ENCODE peak calls at places on chromosomes 7 and 10, in seven cellular contexts. One of them, this sample, is unnamed.

GRCh38 chr10:77673086-77673485 is 35.5 kb upstream of the KCNMA1 start:
- DNase-seq in dermis blood vessel endothelial cell: no peak
- DNase-seq in lower leg skin: no peak
- DNase-seq in endodermal cell: no peak
- DNase-seq in smooth muscle cell of the brain vasculature: no peak
- DNase-seq in GM12865: no peak
- DNase-seq in right cardiac atrium: no peak
- DNase-seq in this sample: no peak

GRCh38 chr7:40047661-40048060 is 86.8 kb downstream of the MPLKIP start:
- DNase-seq in dermis blood vessel endothelial cell: peak
- DNase-seq in lower leg skin: no peak
- DNase-seq in endodermal cell: no peak
- DNase-seq in smooth muscle cell of the brain vasculature: no peak
- DNase-seq in GM12865: peak
- DNase-seq in right cardiac atrium: no peak
- DNase-seq in this sample: no peak

GRCh38 chr10:94183666-94184264 is 179.0 kb downstream of the NOC3L start:
- DNase-seq in dermis blood vessel endothelial cell: no peak
- DNase-seq in lower leg skin: no peak
- DNase-seq in endodermal cell: no peak
- DNase-seq in smooth muscle cell of the brain vasculature: peak
- DNase-seq in GM12865: peak
- DNase-seq in right cardiac atrium: no peak
- DNase-seq in this sample: no peak

GRCh38 chr10:62819521-62819920 is 3.4 kb upstream of the EGR2 start:
- DNase-seq in dermis blood vessel endothelial cell: no peak
- DNase-seq in lower leg skin: no peak
- DNase-seq in endodermal cell: no peak
- DNase-seq in smooth muscle cell of the brain vasculature: no peak
- DNase-seq in GM12865: no peak
- DNase-seq in right cardiac atrium: no peak
- DNase-seq in this sample: no peak

GRCh38 chr7:24917510-24918239 is 62.3 kb downstream of the OSBPL3 start:
- DNase-seq in dermis blood vessel endothelial cell: no peak
- DNase-seq in lower leg skin: no peak
- DNase-seq in endodermal cell: no peak
- DNase-seq in smooth muscle cell of the brain vasculature: no peak
- DNase-seq in GM12865: peak
- DNase-seq in right cardiac atrium: no peak
- DNase-seq in this sample: no peak

GRCh38 chr7:141551773-141552162 is 558 bp downstream of the AGK start:
- DNase-seq in dermis blood vessel endothelial cell: no peak
- DNase-seq in lower leg skin: no peak
- DNase-seq in endodermal cell: no peak
- DNase-seq in smooth muscle cell of the brain vasculature: no peak
- DNase-seq in GM12865: peak
- DNase-seq in right cardiac atrium: no peak
- DNase-seq in this sample: no peak

GRCh38 chr10:109250144-109250543 is 673.2 kb downstream of the XPNPEP1 start:
- DNase-seq in dermis blood vessel endothelial cell: no peak
- DNase-seq in lower leg skin: no peak
- DNase-seq in endodermal cell: no peak
- DNase-seq in smooth muscle cell of the brain vasculature: no peak
- DNase-seq in GM12865: no peak
- DNase-seq in right cardiac atrium: no peak
- DNase-seq in this sample: no peak

GRCh38 chr10:124523301-124523871 is 61.8 kb downstream of the LHPP start:
- DNase-seq in dermis blood vessel endothelial cell: peak
- DNase-seq in lower leg skin: no peak
- DNase-seq in endodermal cell: peak
- DNase-seq in smooth muscle cell of the brain vasculature: no peak
- DNase-seq in GM12865: no peak
- DNase-seq in right cardiac atrium: peak
- DNase-seq in this sample: no peak

GRCh38 chr7:116988363-116988989 is 35.2 kb downstream of the ST7 start:
- DNase-seq in dermis blood vessel endothelial cell: peak
- DNase-seq in lower leg skin: no peak
- DNase-seq in endodermal cell: no peak
- DNase-seq in smooth muscle cell of the brain vasculature: no peak
- DNase-seq in GM12865: no peak
- DNase-seq in right cardiac atrium: no peak
- DNase-seq in this sample: no peak

GRCh38 chr10:71812016-71812912 is 38.8 kb downstream of the PSAP start:
- DNase-seq in dermis blood vessel endothelial cell: peak
- DNase-seq in lower leg skin: peak
- DNase-seq in endodermal cell: peak
- DNase-seq in smooth muscle cell of the brain vasculature: no peak
- DNase-seq in GM12865: peak
- DNase-seq in right cardiac atrium: peak
- DNase-seq in this sample: peak

GRCh38 chr7:134364619-134365037 is 47.9 kb upstream of the SLC35B4 start:
- DNase-seq in dermis blood vessel endothelial cell: peak
- DNase-seq in lower leg skin: no peak
- DNase-seq in endodermal cell: no peak
- DNase-seq in smooth muscle cell of the brain vasculature: no peak
- DNase-seq in GM12865: no peak
- DNase-seq in right cardiac atrium: no peak
- DNase-seq in this sample: no peak

GRCh38 chr7:42053834-42054233 is 183.2 kb downstream of the GLI3 start:
- DNase-seq in dermis blood vessel endothelial cell: peak
- DNase-seq in lower leg skin: no peak
- DNase-seq in endodermal cell: no peak
- DNase-seq in smooth muscle cell of the brain vasculature: no peak
- DNase-seq in GM12865: no peak
- DNase-seq in right cardiac atrium: no peak
- DNase-seq in this sample: no peak

GRCh38 chr7:137287651-137288258 is 55.8 kb downstream of the PTN start:
- DNase-seq in dermis blood vessel endothelial cell: no peak
- DNase-seq in lower leg skin: no peak
- DNase-seq in endodermal cell: no peak
- DNase-seq in smooth muscle cell of the brain vasculature: no peak
- DNase-seq in GM12865: no peak
- DNase-seq in right cardiac atrium: no peak
- DNase-seq in this sample: no peak

GRCh38 chr7:131106681-131107342 is 220.9 kb upstream of the MKLN1 start:
- DNase-seq in dermis blood vessel endothelial cell: no peak
- DNase-seq in lower leg skin: peak
- DNase-seq in endodermal cell: peak
- DNase-seq in smooth muscle cell of the brain vasculature: no peak
- DNase-seq in GM12865: peak
- DNase-seq in right cardiac atrium: peak
- DNase-seq in this sample: peak

GRCh38 chr10:61901829-61902447 is 439 bp downstream of the ARID5B start:
- DNase-seq in dermis blood vessel endothelial cell: peak
- DNase-seq in lower leg skin: no peak
- DNase-seq in endodermal cell: peak
- DNase-seq in smooth muscle cell of the brain vasculature: no peak
- DNase-seq in GM12865: peak
- DNase-seq in right cardiac atrium: no peak
- DNase-seq in this sample: no peak

GRCh38 chr10:6958254-6958653 is 378.2 kb upstream of the PRKCQ start:
- DNase-seq in dermis blood vessel endothelial cell: no peak
- DNase-seq in lower leg skin: no peak
- DNase-seq in endodermal cell: no peak
- DNase-seq in smooth muscle cell of the brain vasculature: no peak
- DNase-seq in GM12865: no peak
- DNase-seq in right cardiac atrium: no peak
- DNase-seq in this sample: no peak

GRCh38 chr10:84140036-84140379 is 699 bp downstream of the GHITM start:
- DNase-seq in dermis blood vessel endothelial cell: peak
- DNase-seq in lower leg skin: no peak
- DNase-seq in endodermal cell: peak
- DNase-seq in smooth muscle cell of the brain vasculature: no peak
- DNase-seq in GM12865: peak
- DNase-seq in right cardiac atrium: no peak
- DNase-seq in this sample: no peak

GRCh38 chr10:15348579-15348978 is 22.5 kb downstream of the FAM171A1 start:
- DNase-seq in dermis blood vessel endothelial cell: peak
- DNase-seq in lower leg skin: peak
- DNase-seq in endodermal cell: no peak
- DNase-seq in smooth muscle cell of the brain vasculature: no peak
- DNase-seq in GM12865: no peak
- DNase-seq in right cardiac atrium: peak
- DNase-seq in this sample: no peak

GRCh38 chr10:124703778-124704427 is 40.3 kb downstream of the FAM53B start:
- DNase-seq in dermis blood vessel endothelial cell: peak
- DNase-seq in lower leg skin: peak
- DNase-seq in endodermal cell: no peak
- DNase-seq in smooth muscle cell of the brain vasculature: no peak
- DNase-seq in GM12865: no peak
- DNase-seq in right cardiac atrium: peak
- DNase-seq in this sample: no peak

GRCh38 chr7:37100735-37101331 is 347.8 kb downstream of the ELMO1 start:
- DNase-seq in dermis blood vessel endothelial cell: no peak
- DNase-seq in lower leg skin: no peak
- DNase-seq in endodermal cell: no peak
- DNase-seq in smooth muscle cell of the brain vasculature: no peak
- DNase-seq in GM12865: no peak
- DNase-seq in right cardiac atrium: no peak
- DNase-seq in this sample: no peak

GRCh38 chr7:55539380-55539779 is 32.9 kb downstream of the VOPP1 start:
- DNase-seq in dermis blood vessel endothelial cell: peak
- DNase-seq in lower leg skin: no peak
- DNase-seq in endodermal cell: peak
- DNase-seq in smooth muscle cell of the brain vasculature: no peak
- DNase-seq in GM12865: peak
- DNase-seq in right cardiac atrium: no peak
- DNase-seq in this sample: no peak

GRCh38 chr7:37728747-37729146 is 45.2 kb downstream of the GPR141 start:
- DNase-seq in dermis blood vessel endothelial cell: no peak
- DNase-seq in lower leg skin: no peak
- DNase-seq in endodermal cell: no peak
- DNase-seq in smooth muscle cell of the brain vasculature: no peak
- DNase-seq in GM12865: peak
- DNase-seq in right cardiac atrium: no peak
- DNase-seq in this sample: no peak

GRCh38 chr10:75111367-75111905 is at the start of gene SAMD8:
- DNase-seq in dermis blood vessel endothelial cell: peak
- DNase-seq in lower leg skin: peak
- DNase-seq in endodermal cell: peak
- DNase-seq in smooth muscle cell of the brain vasculature: peak
- DNase-seq in GM12865: peak
- DNase-seq in right cardiac atrium: peak
- DNase-seq in this sample: peak

GRCh38 chr7:69388462-69389137 is 209.7 kb upstream of the AUTS2 start:
- DNase-seq in dermis blood vessel endothelial cell: no peak
- DNase-seq in lower leg skin: no peak
- DNase-seq in endodermal cell: peak
- DNase-seq in smooth muscle cell of the brain vasculature: no peak
- DNase-seq in GM12865: no peak
- DNase-seq in right cardiac atrium: no peak
- DNase-seq in this sample: no peak

GRCh38 chr10:7275761-7276440 is 134.9 kb downstream of the SFMBT2 start:
- DNase-seq in dermis blood vessel endothelial cell: peak
- DNase-seq in lower leg skin: no peak
- DNase-seq in endodermal cell: no peak
- DNase-seq in smooth muscle cell of the brain vasculature: no peak
- DNase-seq in GM12865: no peak
- DNase-seq in right cardiac atrium: no peak
- DNase-seq in this sample: no peak